ENCODE peak calls at places on chromosomes 7 and 10, in four cellular contexts. A, C, H and I are unnamed samples.

GRCh38 chr7:20831451-20831850 is 44.8 kb upstream of the SP8 start:
- DNase-seq in C (no peak), H (no peak), A (no peak), I (no peak)

GRCh38 chr10:69757553-69758309 is 44.0 kb upstream of the COL13A1 start:
- DNase-seq in C (no peak), H (no peak), A (no peak), I (peak; percentile 82)

GRCh38 chr10:71380841-71381240 is 15.9 kb upstream of the CDH23 start:
- DNase-seq in H (no peak), C (no peak), A (no peak), I (no peak)

GRCh38 chr7:149799397-149800168 is 26.2 kb upstream of the ZNF467 start:
- DNase-seq in A (peak; percentile 35), H (no peak), C (no peak), I (peak; percentile 75)

GRCh38 chr10:18325889-18326531 is 185.8 kb downstream of the CACNB2 start:
- DNase-seq in H (no peak), A (no peak), C (no peak), I (no peak)

GRCh38 chr10:128861018-128861565 is 605.9 kb upstream of the MGMT start:
- DNase-seq in A (no peak), C (no peak), H (no peak), I (no peak)

GRCh38 chr10:73469579-73469978 is 26.2 kb downstream of the PPP3CB start:
- DNase-seq in A (no peak), C (no peak), H (no peak), I (no peak)

GRCh38 chr10:86642499-86642898 is 11.8 kb upstream of the OPN4 start:
- DNase-seq in C (no peak), H (no peak), A (no peak), I (peak; percentile 8)

GRCh38 chr7:128275651-128276050 is 34.6 kb downstream of the LEP start:
- DNase-seq in A (no peak), H (no peak), C (no peak), I (no peak)

GRCh38 chr7:51062222-51062987 is 254.2 kb downstream of the COBL start:
- DNase-seq in H (no peak), A (no peak), C (no peak), I (no peak)

GRCh38 chr7:50557114-50557513 is 8.1 kb downstream of the DDC start:
- DNase-seq in C (no peak), H (no peak), A (no peak), I (no peak)

GRCh38 chr7:107613948-107614347 is 33.9 kb downstream of the BCAP29 start:
- DNase-seq in A (no peak), H (no peak), C (no peak), I (no peak)

GRCh38 chr7:158044156-158044823 is 543.3 kb downstream of the PTPRN2 start:
- DNase-seq in H (no peak), C (no peak), A (no peak), I (no peak)

GRCh38 chr10:43255644-43256431 is 11.0 kb downstream of the RASGEF1A start:
- DNase-seq in A (peak; percentile 24), C (no peak), H (no peak), I (peak; percentile 82)

DNA sequence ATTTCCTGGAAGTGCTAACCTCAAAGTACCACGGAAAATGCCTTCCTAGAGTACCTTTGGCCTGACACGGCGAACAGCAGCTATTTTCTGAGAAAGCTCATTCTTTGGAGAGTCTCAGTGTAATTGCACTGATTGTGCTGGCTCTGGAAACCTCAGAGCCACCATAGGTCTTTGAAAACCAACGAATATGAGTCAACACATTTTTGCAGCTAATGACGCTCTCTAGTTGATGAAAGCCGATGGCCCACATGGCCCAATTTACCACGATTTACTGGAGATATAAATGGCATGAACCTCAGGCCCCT is 187.1 kb downstream of the ADARB2 start:
- DNase-seq in H (no peak), C (no peak), A (no peak), I (no peak)
- H3K4me1 ChIP-seq in H (no peaks in the 10 kb centered on the region), C (peaks cover 7% of the 10 kb centered on the region), A (no peaks in the 10 kb centered on the region), I (peaks cover 11% of the 10 kb centered on the region)

GRCh38 chr10:112374724-112375541 is 1.0 kb downstream of the ACSL5 start:
- DNase-seq in C (no peak), H (no peak), A (peak; percentile 59), I (no peak)
- TF ChIP-seq TCF12 in C (no peak), H (no peak), A (no peak), I (no peak)

GRCh38 chr7:44257213-44257612 is 56.4 kb downstream of the YKT6 start:
- DNase-seq in A (no peak), H (no peak), C (no peak), I (no peak)

GRCh38 chr7:44259547-44260457 is 59.0 kb downstream of the YKT6 start:
- DNase-seq in A (peak; percentile 3), H (no peak), C (no peak), I (no peak)

GRCh38 chr7:44257618-44258422 is 57.0 kb downstream of the YKT6 start:
- DNase-seq in H (no peak), A (peak; percentile 67), C (peak; percentile 89), I (peak; percentile 87)

GRCh38 chr7:44258423-44258760 is 57.6 kb downstream of the YKT6 start:
- DNase-seq in A (no peak), C (no peak), H (no peak), I (no peak)

GRCh38 chr7:44258865-44259546 is 58.2 kb downstream of the YKT6 start:
- DNase-seq in A (no peak), C (no peak), H (no peak), I (no peak)
- H3K4me1 ChIP-seq in A (peaks cover 18% of the 10 kb centered on the region), C (peaks cover 28% of the 10 kb centered on the region), H (peaks cover 4% of the 10 kb centered on the region), I (peaks cover 25% of the 10 kb centered on the region)

GRCh38 chr7:64875258-64875657 is 27.8 kb upstream of the ZNF273 start:
- DNase-seq in A (no peak), H (no peak), C (no peak), I (no peak)

GRCh38 chr7:64872809-64873500 is 30.1 kb upstream of the ZNF273 start:
- DNase-seq in C (no peak), A (no peak), H (no peak), I (peak; percentile 11)

GRCh38 chr7:64874562-64875250 is 28.4 kb upstream of the ZNF273 start:
- DNase-seq in H (no peak), A (no peak), C (no peak), I (peak; percentile 13)

GRCh38 chr7:64873517-64873916 is 29.6 kb upstream of the ZNF273 start:
- DNase-seq in A (no peak), H (no peak), C (no peak), I (peak; percentile 12)

DNA sequence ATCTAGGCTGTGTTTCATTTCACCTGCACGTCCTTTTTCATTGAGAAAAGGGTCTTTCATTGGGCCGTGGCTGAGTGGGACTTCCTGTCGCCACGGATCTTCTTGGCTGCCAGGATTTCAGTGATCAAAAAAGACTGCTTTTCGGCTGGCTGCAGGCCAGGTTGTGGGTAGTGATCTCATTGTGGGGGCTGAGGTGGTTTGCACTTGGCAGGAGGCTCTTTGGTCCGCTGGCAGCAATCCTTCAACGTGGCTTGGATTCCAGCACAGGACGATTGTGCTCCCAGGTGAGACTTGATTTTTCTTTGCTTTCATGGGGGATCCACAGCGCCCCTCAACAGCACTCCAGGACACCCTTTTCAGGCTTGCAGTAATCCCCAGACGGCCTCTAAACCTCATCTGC is 29.0 kb upstream of the ZNF273 start:
- DNase-seq in A (no peak), H (no peak), C (no peak), I (peak; percentile 9)
- TF ChIP-seq TCF12 in A (no peak), H (no peak), C (no peak), I (no peak)

DNA sequence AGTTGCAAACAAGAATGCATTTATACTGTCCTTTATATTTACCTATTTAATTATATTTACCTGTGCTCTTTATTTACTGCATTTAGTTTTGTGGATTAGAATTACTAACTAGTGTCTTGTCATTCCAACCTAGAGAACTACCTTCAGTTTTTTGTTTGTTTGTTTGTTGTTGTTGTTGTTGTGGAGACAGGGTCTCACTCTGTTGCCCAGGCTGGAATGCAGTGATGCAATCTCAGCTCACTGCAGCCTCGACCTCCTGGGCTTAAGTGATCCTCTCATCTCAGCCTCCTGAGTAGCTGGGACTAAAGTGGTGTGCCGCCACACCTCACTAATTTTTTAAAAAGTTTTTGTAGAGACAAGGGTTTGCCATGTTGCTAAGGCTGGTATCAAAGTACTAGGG is 156.4 kb upstream of the AKR1E2 start:
- DNase-seq in H (no peak), A (no peak), C (no peak), I (no peak)
- H3K4me1 ChIP-seq in H (no peaks in the 10 kb centered on the region), A (no peaks in the 10 kb centered on the region), C (no peaks in the 10 kb centered on the region), I (peaks cover 6% of the 10 kb centered on the region)